ENCODE peak calls at places on chromosomes 5 and 9, in eight cellular contexts. One of them, this sample, is unnamed.

GRCh38 chr9:94772128-94772527 is 45.6 kb downstream of the AOPEP start:
- DNase-seq in hypothalamus: no peak
- DNase-seq in NCI-H748 treated with DMSO at 0.1 percent for 48 hours: no peak
- DNase-seq in esophagus squamous epithelium: no peak
- DNase-seq in NCI-H2171: no peak
- DNase-seq in Calu3: no peak
- DNase-seq in amygdala: no peak
- DNase-seq in stimulated activated CD4-positive, alpha-beta T cell treated with anti-CD3 and anti-CD28 coated beads, Interleukin-2, amount 100 ng/mL, for 48 hours: no peak
- DNase-seq in this sample: no peak

GRCh38 chr9:98132806-98133631 is 14.0 kb upstream of the TRIM14 start:
- DNase-seq in Calu3: no peak
- DNase-seq in NCI-H748 treated with DMSO at 0.1 percent for 48 hours: peak; percentile 77
- DNase-seq in NCI-H2171: peak; percentile 85
- DNase-seq in amygdala: no peak
- DNase-seq in stimulated activated CD4-positive, alpha-beta T cell treated with anti-CD3 and anti-CD28 coated beads, Interleukin-2, amount 100 ng/mL, for 48 hours: no peak
- DNase-seq in esophagus squamous epithelium: no peak
- DNase-seq in hypothalamus: no peak
- DNase-seq in this sample: no peak

GRCh38 chr5:119367502-119368237 is 11.9 kb downstream of the TNFAIP8 start:
- DNase-seq in hypothalamus: no peak
- DNase-seq in NCI-H2171: no peak
- DNase-seq in esophagus squamous epithelium: no peak
- DNase-seq in stimulated activated CD4-positive, alpha-beta T cell treated with anti-CD3 and anti-CD28 coated beads, Interleukin-2, amount 100 ng/mL, for 48 hours: no peak
- DNase-seq in Calu3: no peak
- DNase-seq in amygdala: no peak
- DNase-seq in NCI-H748 treated with DMSO at 0.1 percent for 48 hours: no peak
- DNase-seq in this sample: no peak

GRCh38 chr5:106380736-106381135 is 1290.0 kb downstream of the EFNA5 start:
- DNase-seq in stimulated activated CD4-positive, alpha-beta T cell treated with anti-CD3 and anti-CD28 coated beads, Interleukin-2, amount 100 ng/mL, for 48 hours: no peak
- DNase-seq in Calu3: no peak
- DNase-seq in hypothalamus: no peak
- DNase-seq in NCI-H2171: no peak
- DNase-seq in esophagus squamous epithelium: no peak
- DNase-seq in NCI-H748 treated with DMSO at 0.1 percent for 48 hours: no peak
- DNase-seq in amygdala: no peak
- DNase-seq in this sample: no peak

GRCh38 chr5:54311178-54311811 is 922 bp upstream of the ARL15 start:
- DNase-seq in NCI-H2171: peak; percentile 45
- DNase-seq in amygdala: no peak
- DNase-seq in esophagus squamous epithelium: no peak
- DNase-seq in NCI-H748 treated with DMSO at 0.1 percent for 48 hours: peak; percentile 21
- DNase-seq in Calu3: no peak
- DNase-seq in stimulated activated CD4-positive, alpha-beta T cell treated with anti-CD3 and anti-CD28 coated beads, Interleukin-2, amount 100 ng/mL, for 48 hours: no peak
- DNase-seq in hypothalamus: no peak
- DNase-seq in this sample: no peak

GRCh38 chr5:33929925-33930690 is 6.1 kb upstream of the RXFP3 start:
- DNase-seq in NCI-H2171: no peak
- DNase-seq in Calu3: no peak
- DNase-seq in esophagus squamous epithelium: no peak
- DNase-seq in NCI-H748 treated with DMSO at 0.1 percent for 48 hours: no peak
- DNase-seq in hypothalamus: no peak
- DNase-seq in amygdala: no peak
- DNase-seq in stimulated activated CD4-positive, alpha-beta T cell treated with anti-CD3 and anti-CD28 coated beads, Interleukin-2, amount 100 ng/mL, for 48 hours: no peak
- DNase-seq in this sample: no peak

GRCh38 chr5:68656936-68657857 is 436.6 kb upstream of the SLC30A5 start:
- DNase-seq in NCI-H2171: no peak
- DNase-seq in stimulated activated CD4-positive, alpha-beta T cell treated with anti-CD3 and anti-CD28 coated beads, Interleukin-2, amount 100 ng/mL, for 48 hours: no peak
- DNase-seq in hypothalamus: no peak
- DNase-seq in amygdala: no peak
- DNase-seq in Calu3: no peak
- DNase-seq in NCI-H748 treated with DMSO at 0.1 percent for 48 hours: no peak
- DNase-seq in esophagus squamous epithelium: no peak
- DNase-seq in this sample: no peak

GRCh38 chr5:132295505-132296411 is 1.6 kb downstream of the SLC22A4 start:
- DNase-seq in amygdala: no peak
- DNase-seq in NCI-H2171: no peak
- DNase-seq in stimulated activated CD4-positive, alpha-beta T cell treated with anti-CD3 and anti-CD28 coated beads, Interleukin-2, amount 100 ng/mL, for 48 hours: no peak
- DNase-seq in hypothalamus: no peak
- DNase-seq in esophagus squamous epithelium: no peak
- DNase-seq in Calu3: no peak
- DNase-seq in NCI-H748 treated with DMSO at 0.1 percent for 48 hours: no peak
- DNase-seq in this sample: no peak

GRCh38 chr5:1732955-1733354 is 66.7 kb downstream of the MRPL36 start:
- DNase-seq in NCI-H2171: no peak
- DNase-seq in amygdala: no peak
- DNase-seq in NCI-H748 treated with DMSO at 0.1 percent for 48 hours: no peak
- DNase-seq in Calu3: no peak
- DNase-seq in stimulated activated CD4-positive, alpha-beta T cell treated with anti-CD3 and anti-CD28 coated beads, Interleukin-2, amount 100 ng/mL, for 48 hours: no peak
- DNase-seq in hypothalamus: no peak
- DNase-seq in esophagus squamous epithelium: no peak
- DNase-seq in this sample: no peak

GRCh38 chr5:156376751-156377150 is 49.8 kb downstream of the SGCD start:
- DNase-seq in Calu3: no peak
- DNase-seq in hypothalamus: no peak
- DNase-seq in esophagus squamous epithelium: no peak
- DNase-seq in stimulated activated CD4-positive, alpha-beta T cell treated with anti-CD3 and anti-CD28 coated beads, Interleukin-2, amount 100 ng/mL, for 48 hours: no peak
- DNase-seq in NCI-H748 treated with DMSO at 0.1 percent for 48 hours: no peak
- DNase-seq in amygdala: no peak
- DNase-seq in NCI-H2171: no peak
- DNase-seq in this sample: no peak

GRCh38 chr5:148969291-148969690 is 93.6 kb downstream of the SH3TC2 start:
- DNase-seq in amygdala: no peak
- DNase-seq in stimulated activated CD4-positive, alpha-beta T cell treated with anti-CD3 and anti-CD28 coated beads, Interleukin-2, amount 100 ng/mL, for 48 hours: no peak
- DNase-seq in hypothalamus: no peak
- DNase-seq in esophagus squamous epithelium: no peak
- DNase-seq in NCI-H748 treated with DMSO at 0.1 percent for 48 hours: peak; percentile 3
- DNase-seq in Calu3: no peak
- DNase-seq in NCI-H2171: no peak
- DNase-seq in this sample: no peak

GRCh38 chr5:98556707-98557106 is 216.8 kb upstream of the RGMB start:
- DNase-seq in NCI-H748 treated with DMSO at 0.1 percent for 48 hours: no peak
- DNase-seq in esophagus squamous epithelium: no peak
- DNase-seq in NCI-H2171: no peak
- DNase-seq in amygdala: no peak
- DNase-seq in hypothalamus: no peak
- DNase-seq in stimulated activated CD4-positive, alpha-beta T cell treated with anti-CD3 and anti-CD28 coated beads, Interleukin-2, amount 100 ng/mL, for 48 hours: no peak
- DNase-seq in Calu3: no peak
- DNase-seq in this sample: no peak

GRCh38 chr5:170596482-170596881 is 92.7 kb downstream of the KCNIP1 start:
- DNase-seq in NCI-H2171: no peak
- DNase-seq in Calu3: no peak
- DNase-seq in amygdala: no peak
- DNase-seq in NCI-H748 treated with DMSO at 0.1 percent for 48 hours: no peak
- DNase-seq in hypothalamus: no peak
- DNase-seq in esophagus squamous epithelium: no peak
- DNase-seq in stimulated activated CD4-positive, alpha-beta T cell treated with anti-CD3 and anti-CD28 coated beads, Interleukin-2, amount 100 ng/mL, for 48 hours: no peak
- DNase-seq in this sample: no peak

GRCh38 chr9:95411211-95411892 is 93.8 kb upstream of the FANCC start:
- DNase-seq in hypothalamus: no peak
- DNase-seq in NCI-H2171: no peak
- DNase-seq in Calu3: no peak
- DNase-seq in stimulated activated CD4-positive, alpha-beta T cell treated with anti-CD3 and anti-CD28 coated beads, Interleukin-2, amount 100 ng/mL, for 48 hours: no peak
- DNase-seq in amygdala: no peak
- DNase-seq in esophagus squamous epithelium: no peak
- DNase-seq in NCI-H748 treated with DMSO at 0.1 percent for 48 hours: no peak
- DNase-seq in this sample: no peak

GRCh38 chr5:125486634-125487033 is 740.2 kb upstream of the ZNF608 start:
- DNase-seq in NCI-H748 treated with DMSO at 0.1 percent for 48 hours: no peak
- DNase-seq in esophagus squamous epithelium: no peak
- DNase-seq in Calu3: no peak
- DNase-seq in amygdala: no peak
- DNase-seq in NCI-H2171: no peak
- DNase-seq in hypothalamus: no peak
- DNase-seq in stimulated activated CD4-positive, alpha-beta T cell treated with anti-CD3 and anti-CD28 coated beads, Interleukin-2, amount 100 ng/mL, for 48 hours: no peak
- DNase-seq in this sample: no peak

GRCh38 chr5:51846015-51846414 is 462.8 kb downstream of the ISL1 start:
- DNase-seq in NCI-H2171: no peak
- DNase-seq in Calu3: no peak
- DNase-seq in amygdala: no peak
- DNase-seq in NCI-H748 treated with DMSO at 0.1 percent for 48 hours: no peak
- DNase-seq in hypothalamus: no peak
- DNase-seq in stimulated activated CD4-positive, alpha-beta T cell treated with anti-CD3 and anti-CD28 coated beads, Interleukin-2, amount 100 ng/mL, for 48 hours: no peak
- DNase-seq in esophagus squamous epithelium: no peak
- DNase-seq in this sample: no peak

GRCh38 chr5:170885281-170885680 is 23.5 kb downstream of the RANBP17 start:
- DNase-seq in amygdala: no peak
- DNase-seq in hypothalamus: no peak
- DNase-seq in Calu3: no peak
- DNase-seq in stimulated activated CD4-positive, alpha-beta T cell treated with anti-CD3 and anti-CD28 coated beads, Interleukin-2, amount 100 ng/mL, for 48 hours: no peak
- DNase-seq in NCI-H748 treated with DMSO at 0.1 percent for 48 hours: no peak
- DNase-seq in esophagus squamous epithelium: no peak
- DNase-seq in NCI-H2171: no peak
- DNase-seq in this sample: no peak

GRCh38 chr9:2087500-2088313 is 72.6 kb downstream of the SMARCA2 start:
- DNase-seq in Calu3: no peak
- DNase-seq in NCI-H2171: peak; percentile 19
- DNase-seq in esophagus squamous epithelium: no peak
- DNase-seq in amygdala: no peak
- DNase-seq in hypothalamus: no peak
- DNase-seq in NCI-H748 treated with DMSO at 0.1 percent for 48 hours: peak; percentile 18
- DNase-seq in stimulated activated CD4-positive, alpha-beta T cell treated with anti-CD3 and anti-CD28 coated beads, Interleukin-2, amount 100 ng/mL, for 48 hours: no peak
- DNase-seq in this sample: peak; percentile 30

GRCh38 chr9:135221951-135222631 is 134.6 kb downstream of the OLFM1 start:
- DNase-seq in hypothalamus: no peak
- DNase-seq in Calu3: no peak
- DNase-seq in stimulated activated CD4-positive, alpha-beta T cell treated with anti-CD3 and anti-CD28 coated beads, Interleukin-2, amount 100 ng/mL, for 48 hours: no peak
- DNase-seq in NCI-H2171: no peak
- DNase-seq in amygdala: no peak
- DNase-seq in esophagus squamous epithelium: no peak
- DNase-seq in NCI-H748 treated with DMSO at 0.1 percent for 48 hours: no peak
- DNase-seq in this sample: no peak

GRCh38 chr9:136901516-136902258 is 15.4 kb downstream of the TRAF2 start:
- DNase-seq in hypothalamus: no peak
- DNase-seq in Calu3: peak; percentile 85
- DNase-seq in NCI-H748 treated with DMSO at 0.1 percent for 48 hours: no peak
- DNase-seq in stimulated activated CD4-positive, alpha-beta T cell treated with anti-CD3 and anti-CD28 coated beads, Interleukin-2, amount 100 ng/mL, for 48 hours: peak; percentile 65
- DNase-seq in NCI-H2171: no peak
- DNase-seq in amygdala: no peak
- DNase-seq in esophagus squamous epithelium: no peak
- DNase-seq in this sample: peak; percentile 74

GRCh38 chr5:159783731-159784247 is 132.5 kb upstream of the ADRA1B start:
- DNase-seq in esophagus squamous epithelium: no peak
- DNase-seq in stimulated activated CD4-positive, alpha-beta T cell treated with anti-CD3 and anti-CD28 coated beads, Interleukin-2, amount 100 ng/mL, for 48 hours: no peak
- DNase-seq in hypothalamus: no peak
- DNase-seq in NCI-H2171: no peak
- DNase-seq in NCI-H748 treated with DMSO at 0.1 percent for 48 hours: no peak
- DNase-seq in Calu3: no peak
- DNase-seq in amygdala: no peak
- DNase-seq in this sample: no peak

GRCh38 chr5:88778736-88779135 is 104.2 kb downstream of the MEF2C start:
- DNase-seq in Calu3: peak; percentile 53
- DNase-seq in amygdala: no peak
- DNase-seq in hypothalamus: peak; percentile 4
- DNase-seq in NCI-H748 treated with DMSO at 0.1 percent for 48 hours: no peak
- DNase-seq in esophagus squamous epithelium: no peak
- DNase-seq in stimulated activated CD4-positive, alpha-beta T cell treated with anti-CD3 and anti-CD28 coated beads, Interleukin-2, amount 100 ng/mL, for 48 hours: no peak
- DNase-seq in NCI-H2171: no peak
- DNase-seq in this sample: no peak

GRCh38 chr5:19853616-19854240 is 134.3 kb downstream of the CDH18 start:
- DNase-seq in Calu3: no peak
- DNase-seq in hypothalamus: no peak
- DNase-seq in esophagus squamous epithelium: no peak
- DNase-seq in stimulated activated CD4-positive, alpha-beta T cell treated with anti-CD3 and anti-CD28 coated beads, Interleukin-2, amount 100 ng/mL, for 48 hours: no peak
- DNase-seq in NCI-H748 treated with DMSO at 0.1 percent for 48 hours: no peak
- DNase-seq in amygdala: no peak
- DNase-seq in NCI-H2171: no peak
- DNase-seq in this sample: no peak

GRCh38 chr5:121296357-121296756 is 555.3 kb upstream of the FTMT start:
- DNase-seq in esophagus squamous epithelium: no peak
- DNase-seq in NCI-H2171: no peak
- DNase-seq in hypothalamus: no peak
- DNase-seq in NCI-H748 treated with DMSO at 0.1 percent for 48 hours: no peak
- DNase-seq in Calu3: no peak
- DNase-seq in amygdala: no peak
- DNase-seq in stimulated activated CD4-positive, alpha-beta T cell treated with anti-CD3 and anti-CD28 coated beads, Interleukin-2, amount 100 ng/mL, for 48 hours: no peak
- DNase-seq in this sample: no peak

GRCh38 chr5:59724482-59725392 is 168.8 kb downstream of the PDE4D start:
- DNase-seq in Calu3: peak; percentile 68
- DNase-seq in stimulated activated CD4-positive, alpha-beta T cell treated with anti-CD3 and anti-CD28 coated beads, Interleukin-2, amount 100 ng/mL, for 48 hours: peak; percentile 8
- DNase-seq in amygdala: no peak
- DNase-seq in esophagus squamous epithelium: no peak
- DNase-seq in NCI-H748 treated with DMSO at 0.1 percent for 48 hours: no peak
- DNase-seq in hypothalamus: no peak
- DNase-seq in NCI-H2171: no peak
- DNase-seq in this sample: peak; percentile 2

GRCh38 chr5:60295423-60295822 is 401.9 kb upstream of the PDE4D start:
- DNase-seq in esophagus squamous epithelium: no peak
- DNase-seq in stimulated activated CD4-positive, alpha-beta T cell treated with anti-CD3 and anti-CD28 coated beads, Interleukin-2, amount 100 ng/mL, for 48 hours: no peak
- DNase-seq in NCI-H2171: no peak
- DNase-seq in hypothalamus: no peak
- DNase-seq in NCI-H748 treated with DMSO at 0.1 percent for 48 hours: no peak
- DNase-seq in amygdala: no peak
- DNase-seq in Calu3: peak; percentile 34
- DNase-seq in this sample: no peak

GRCh38 chr9:92716557-92716956 is 46.6 kb upstream of the IPPK start:
- DNase-seq in Calu3: peak; percentile 80
- DNase-seq in stimulated activated CD4-positive, alpha-beta T cell treated with anti-CD3 and anti-CD28 coated beads, Interleukin-2, amount 100 ng/mL, for 48 hours: peak; percentile 88
- DNase-seq in esophagus squamous epithelium: no peak
- DNase-seq in amygdala: peak; percentile 25
- DNase-seq in NCI-H2171: peak; percentile 25
- DNase-seq in hypothalamus: peak; percentile 33
- DNase-seq in NCI-H748 treated with DMSO at 0.1 percent for 48 hours: peak; percentile 22
- DNase-seq in this sample: peak; percentile 69

GRCh38 chr5:155485344-155485743 is 471.8 kb downstream of the KIF4B start:
- DNase-seq in NCI-H2171: no peak
- DNase-seq in hypothalamus: no peak
- DNase-seq in esophagus squamous epithelium: no peak
- DNase-seq in amygdala: no peak
- DNase-seq in stimulated activated CD4-positive, alpha-beta T cell treated with anti-CD3 and anti-CD28 coated beads, Interleukin-2, amount 100 ng/mL, for 48 hours: no peak
- DNase-seq in NCI-H748 treated with DMSO at 0.1 percent for 48 hours: no peak
- DNase-seq in Calu3: no peak
- DNase-seq in this sample: no peak

GRCh38 chr9:89887286-89887685 is 282.5 kb downstream of the GADD45G start:
- DNase-seq in stimulated activated CD4-positive, alpha-beta T cell treated with anti-CD3 and anti-CD28 coated beads, Interleukin-2, amount 100 ng/mL, for 48 hours: no peak
- DNase-seq in esophagus squamous epithelium: no peak
- DNase-seq in hypothalamus: no peak
- DNase-seq in amygdala: no peak
- DNase-seq in Calu3: no peak
- DNase-seq in NCI-H2171: no peak
- DNase-seq in NCI-H748 treated with DMSO at 0.1 percent for 48 hours: no peak
- DNase-seq in this sample: no peak

GRCh38 chr9:126952180-126952960 is 37.8 kb downstream of the RALGPS1 start:
- DNase-seq in amygdala: no peak
- DNase-seq in hypothalamus: no peak
- DNase-seq in NCI-H748 treated with DMSO at 0.1 percent for 48 hours: no peak
- DNase-seq in stimulated activated CD4-positive, alpha-beta T cell treated with anti-CD3 and anti-CD28 coated beads, Interleukin-2, amount 100 ng/mL, for 48 hours: no peak
- DNase-seq in Calu3: no peak
- DNase-seq in NCI-H2171: no peak
- DNase-seq in esophagus squamous epithelium: no peak
- DNase-seq in this sample: no peak

GRCh38 chr9:123058834-123059233 is 25.4 kb downstream of the GPR21 start:
- DNase-seq in stimulated activated CD4-positive, alpha-beta T cell treated with anti-CD3 and anti-CD28 coated beads, Interleukin-2, amount 100 ng/mL, for 48 hours: no peak
- DNase-seq in Calu3: no peak
- DNase-seq in hypothalamus: no peak
- DNase-seq in amygdala: no peak
- DNase-seq in esophagus squamous epithelium: no peak
- DNase-seq in NCI-H2171: no peak
- DNase-seq in NCI-H748 treated with DMSO at 0.1 percent for 48 hours: no peak
- DNase-seq in this sample: no peak

GRCh38 chr9:137278061-137278912 is 761 bp downstream of the TOR4A start:
- DNase-seq in NCI-H2171: no peak
- DNase-seq in esophagus squamous epithelium: no peak
- DNase-seq in stimulated activated CD4-positive, alpha-beta T cell treated with anti-CD3 and anti-CD28 coated beads, Interleukin-2, amount 100 ng/mL, for 48 hours: no peak
- DNase-seq in NCI-H748 treated with DMSO at 0.1 percent for 48 hours: no peak
- DNase-seq in Calu3: no peak
- DNase-seq in amygdala: no peak
- DNase-seq in hypothalamus: no peak
- DNase-seq in this sample: no peak

GRCh38 chr5:123211084-123211483 is 122.0 kb downstream of the PRDM6 start:
- DNase-seq in esophagus squamous epithelium: no peak
- DNase-seq in stimulated activated CD4-positive, alpha-beta T cell treated with anti-CD3 and anti-CD28 coated beads, Interleukin-2, amount 100 ng/mL, for 48 hours: no peak
- DNase-seq in NCI-H748 treated with DMSO at 0.1 percent for 48 hours: no peak
- DNase-seq in NCI-H2171: no peak
- DNase-seq in amygdala: no peak
- DNase-seq in Calu3: no peak
- DNase-seq in hypothalamus: no peak
- DNase-seq in this sample: no peak

GRCh38 chr5:71972777-71973473 is 134.3 kb upstream of the MAP1B start:
- DNase-seq in esophagus squamous epithelium: no peak
- DNase-seq in Calu3: no peak
- DNase-seq in hypothalamus: no peak
- DNase-seq in NCI-H2171: no peak
- DNase-seq in NCI-H748 treated with DMSO at 0.1 percent for 48 hours: no peak
- DNase-seq in amygdala: no peak
- DNase-seq in stimulated activated CD4-positive, alpha-beta T cell treated with anti-CD3 and anti-CD28 coated beads, Interleukin-2, amount 100 ng/mL, for 48 hours: no peak
- DNase-seq in this sample: no peak

This sample was measured in activated CD4-positive, alpha-beta T cell treated with anti-CD3 and anti-CD28 coated beads, Interleukin-2, amount 50 U/mL, for 24 hours.